ENCODE peak calls at places on chromosomes 5 and 9, in six cellular contexts. R is epithelial cell of esophagus; G is stimulated activated CD8-positive, alpha-beta memory T cell treated with anti-CD3 and anti-CD28 coated beads, Interleukin-7, amount 100 ng/mL, for 48 hours; B is gastrocnemius medialis; Q is iPS-NIHi11; E is SW 1271. X is an unnamed sample.

GRCh38 chr9:80285325-80285724 is 713.6 kb downstream of the TLE4 start:
- DNase-seq in E (no peak), B (no peak), R (peak), Q (peak), G (no peak), X (no peak)

GRCh38 chr9:112046181-112046580 is 128.9 kb downstream of the SUSD1 start:
- DNase-seq in R (peak), Q (no peak), E (no peak), B (no peak), G (no peak), X (peak)

GRCh38 chr9:78973906-78974305 is 597.9 kb upstream of the TLE4 start:
- DNase-seq in B (no peak), E (no peak), R (peak), Q (no peak), G (no peak), X (peak)

GRCh38 chr9:114906922-114907571 is 23.3 kb downstream of the TNFSF8 start:
- DNase-seq in E (peak), R (peak), B (no peak), G (no peak), Q (peak), X (no peak)

GRCh38 chr5:21817668-21818419 is 1035.3 kb downstream of the CDH12 start:
- DNase-seq in G (no peak), Q (no peak), R (no peak), B (no peak), E (no peak), X (no peak)

GRCh38 chr9:125603478-125604021 is 103.5 kb downstream of the MAPKAP1 start:
- DNase-seq in G (no peak), B (no peak), E (no peak), R (no peak), Q (no peak), X (no peak)

GRCh38 chr9:13705913-13706312 is 426.4 kb upstream of the MPDZ start:
- DNase-seq in R (no peak), B (peak), G (no peak), Q (no peak), E (no peak), X (no peak)

GRCh38 chr9:8809747-8810146 is 1010.2 kb upstream of the DMAC1 start:
- DNase-seq in G (no peak), R (no peak), E (no peak), B (no peak), Q (no peak), X (no peak)

GRCh38 chr9:93346240-93347112 is 105.0 kb upstream of the FAM120A start:
- DNase-seq in E (no peak), G (no peak), Q (peak), B (no peak), R (no peak), X (no peak)

GRCh38 chr5:14557203-14557725 is 24.3 kb upstream of the OTULINL start:
- DNase-seq in R (no peak), B (no peak), Q (no peak), G (no peak), E (no peak), X (no peak)

GRCh38 chr5:154236459-154237375 is 46.2 kb downstream of the GALNT10 start:
- DNase-seq in R (no peak), E (no peak), Q (no peak), B (no peak), G (no peak), X (no peak)

GRCh38 chr9:106868565-106868964 is 5.6 kb downstream of the ZNF462 start:
- DNase-seq in G (no peak), E (no peak), R (peak), B (no peak), Q (no peak), X (no peak)

GRCh38 chr5:76294573-76294972 is 108.5 kb upstream of the IQGAP2 start:
- DNase-seq in B (no peak), Q (no peak), E (no peak), R (no peak), G (no peak), X (no peak)

GRCh38 chr9:19376931-19377330 is 3.1 kb downstream of the RPS6 start:
- DNase-seq in E (no peak), G (no peak), R (no peak), B (no peak), Q (no peak), X (no peak)

GRCh38 chr9:116646661-116647514 is 40.2 kb upstream of the TRIM32 start:
- DNase-seq in R (peak), Q (peak), B (no peak), E (no peak), G (no peak), X (peak)

GRCh38 chr5:35046754-35047153 is 995 bp downstream of the AGXT2 start:
- DNase-seq in Q (no peak), R (peak), B (no peak), G (no peak), E (no peak), X (no peak)

GRCh38 chr9:105742088-105742487 is 47.7 kb downstream of the TMEM38B start:
- DNase-seq in E (no peak), Q (no peak), B (no peak), G (no peak), R (no peak), X (no peak)

GRCh38 chr5:177554474-177555111 is at the start of gene FAM193B:
- DNase-seq in G (peak), Q (peak), E (peak), R (peak), B (peak), X (peak)

GRCh38 chr9:91837982-91838731 is 111.9 kb downstream of the ROR2 start:
- DNase-seq in Q (no peak), E (no peak), G (no peak), B (no peak), R (peak), X (peak)

GRCh38 chr5:78569441-78569840 is 79.1 kb downstream of the LHFPL2 start:
- DNase-seq in Q (peak), G (no peak), B (peak), R (peak), E (no peak), X (no peak)

GRCh38 chr5:50995285-50995942 is 329.0 kb downstream of the PARP8 start:
- DNase-seq in R (no peak), E (no peak), Q (no peak), B (no peak), G (no peak), X (no peak)

GRCh38 chr9:2260401-2261306 is 245.5 kb downstream of the SMARCA2 start:
- DNase-seq in E (no peak), R (peak), Q (no peak), B (no peak), G (no peak), X (no peak)

GRCh38 chr9:37949576-37949975 is 45.6 kb upstream of the SLC25A51 start:
- DNase-seq in R (peak), B (no peak), E (no peak), Q (no peak), G (no peak), X (no peak)

GRCh38 chr9:137550958-137551655 is 572 bp upstream of the MRPL41 start:
- DNase-seq in B (peak), Q (peak), R (no peak), G (no peak), E (peak), X (no peak)

GRCh38 chr9:31065691-31066090 is 1318.8 kb upstream of the ACO1 start:
- DNase-seq in B (no peak), G (no peak), R (no peak), E (no peak), Q (no peak), X (no peak)

GRCh38 chr5:59543826-59544442 is 349.6 kb downstream of the PDE4D start:
- DNase-seq in E (no peak), B (peak), Q (peak), G (no peak), R (peak), X (no peak)

GRCh38 chr9:28004900-28005299 is 431.6 kb upstream of the C9orf72 start:
- DNase-seq in Q (no peak), G (no peak), R (no peak), B (no peak), E (no peak), X (no peak)

GRCh38 chr5:178895615-178896571 is at the start of gene ZFP2:
- DNase-seq in R (peak), G (no peak), Q (peak), E (no peak), B (peak), X (peak)

X was measured in NCI-H460.